ENCODE peak calls at places on chromosomes 7 and 10, in seven cellular contexts. One of them, this sample, is unnamed.

GRCh38 chr7:38862666-38863065 is 46.3 kb downstream of the VPS41 start:
- DNase-seq in esophagus muscularis mucosa: no peak
- DNase-seq in A549: no peak
- DNase-seq in transverse colon: no peak
- DNase-seq in K562: no peak
- DNase-seq in stomach: no peak
- DNase-seq in H1: no peak
- DNase-seq in this sample: no peak

GRCh38 chr7:24779283-24779655 is 22.0 kb upstream of the GSDME start:
- DNase-seq in esophagus muscularis mucosa: no peak
- DNase-seq in A549: no peak
- DNase-seq in transverse colon: no peak
- DNase-seq in K562: no peak
- DNase-seq in stomach: no peak
- DNase-seq in H1: no peak
- DNase-seq in this sample: no peak

GRCh38 chr10:32938554-32939061 is 19.4 kb downstream of the ITGB1 start:
- DNase-seq in esophagus muscularis mucosa: no peak
- DNase-seq in A549: no peak
- DNase-seq in transverse colon: peak
- DNase-seq in K562: peak
- DNase-seq in stomach: peak
- DNase-seq in H1: no peak
- DNase-seq in this sample: no peak

GRCh38 chr7:73438547-73439245 is 5.1 kb downstream of the FZD9 start:
- DNase-seq in esophagus muscularis mucosa: no peak
- DNase-seq in A549: no peak
- DNase-seq in transverse colon: no peak
- DNase-seq in K562: no peak
- DNase-seq in stomach: no peak
- DNase-seq in H1: no peak
- DNase-seq in this sample: peak

GRCh38 chr10:89567566-89568245 is 32.3 kb upstream of the SLC16A12 start:
- DNase-seq in esophagus muscularis mucosa: no peak
- DNase-seq in A549: no peak
- DNase-seq in transverse colon: no peak
- DNase-seq in K562: no peak
- DNase-seq in stomach: no peak
- DNase-seq in H1: no peak
- DNase-seq in this sample: no peak

GRCh38 chr10:126972622-126973414 is 67.6 kb downstream of the DOCK1 start:
- DNase-seq in esophagus muscularis mucosa: no peak
- DNase-seq in A549: peak
- DNase-seq in transverse colon: no peak
- DNase-seq in K562: no peak
- DNase-seq in stomach: no peak
- DNase-seq in H1: no peak
- DNase-seq in this sample: no peak

GRCh38 chr10:17335065-17335464 is 107.0 kb downstream of the VIM start:
- DNase-seq in esophagus muscularis mucosa: no peak
- DNase-seq in A549: no peak
- DNase-seq in transverse colon: no peak
- DNase-seq in K562: no peak
- DNase-seq in stomach: no peak
- DNase-seq in H1: no peak
- DNase-seq in this sample: no peak

GRCh38 chr10:12530017-12530416 is 180.7 kb downstream of the CAMK1D start:
- DNase-seq in esophagus muscularis mucosa: no peak
- DNase-seq in A549: no peak
- DNase-seq in transverse colon: no peak
- DNase-seq in K562: no peak
- DNase-seq in stomach: no peak
- DNase-seq in H1: no peak
- DNase-seq in this sample: no peak

GRCh38 chr10:48363617-48364355 is 57.3 kb downstream of the MAPK8 start:
- DNase-seq in esophagus muscularis mucosa: no peak
- DNase-seq in A549: peak
- DNase-seq in transverse colon: peak
- DNase-seq in K562: peak
- DNase-seq in stomach: peak
- DNase-seq in H1: no peak
- DNase-seq in this sample: no peak

GRCh38 chr10:90923111-90923731 is 2.3 kb upstream of the ANKRD1 start:
- DNase-seq in esophagus muscularis mucosa: no peak
- DNase-seq in A549: no peak
- DNase-seq in transverse colon: no peak
- DNase-seq in K562: no peak
- DNase-seq in stomach: no peak
- DNase-seq in H1: no peak
- DNase-seq in this sample: no peak

GRCh38 chr10:90921906-90922305 is 1.0 kb upstream of the ANKRD1 start:
- DNase-seq in esophagus muscularis mucosa: no peak
- DNase-seq in A549: no peak
- DNase-seq in transverse colon: no peak
- DNase-seq in K562: no peak
- DNase-seq in stomach: no peak
- DNase-seq in H1: no peak
- DNase-seq in this sample: no peak

GRCh38 chr10:90917968-90918318 is 2.9 kb downstream of the ANKRD1 start:
- DNase-seq in esophagus muscularis mucosa: no peak
- DNase-seq in A549: no peak
- DNase-seq in transverse colon: no peak
- DNase-seq in K562: no peak
- DNase-seq in stomach: no peak
- DNase-seq in H1: no peak
- DNase-seq in this sample: no peak

GRCh38 chr10:90919683-90920574 is 958 bp downstream of the ANKRD1 start:
- DNase-seq in esophagus muscularis mucosa: no peak
- DNase-seq in A549: no peak
- DNase-seq in transverse colon: no peak
- DNase-seq in K562: no peak
- DNase-seq in stomach: no peak
- DNase-seq in H1: no peak
- DNase-seq in this sample: no peak

DNA sequence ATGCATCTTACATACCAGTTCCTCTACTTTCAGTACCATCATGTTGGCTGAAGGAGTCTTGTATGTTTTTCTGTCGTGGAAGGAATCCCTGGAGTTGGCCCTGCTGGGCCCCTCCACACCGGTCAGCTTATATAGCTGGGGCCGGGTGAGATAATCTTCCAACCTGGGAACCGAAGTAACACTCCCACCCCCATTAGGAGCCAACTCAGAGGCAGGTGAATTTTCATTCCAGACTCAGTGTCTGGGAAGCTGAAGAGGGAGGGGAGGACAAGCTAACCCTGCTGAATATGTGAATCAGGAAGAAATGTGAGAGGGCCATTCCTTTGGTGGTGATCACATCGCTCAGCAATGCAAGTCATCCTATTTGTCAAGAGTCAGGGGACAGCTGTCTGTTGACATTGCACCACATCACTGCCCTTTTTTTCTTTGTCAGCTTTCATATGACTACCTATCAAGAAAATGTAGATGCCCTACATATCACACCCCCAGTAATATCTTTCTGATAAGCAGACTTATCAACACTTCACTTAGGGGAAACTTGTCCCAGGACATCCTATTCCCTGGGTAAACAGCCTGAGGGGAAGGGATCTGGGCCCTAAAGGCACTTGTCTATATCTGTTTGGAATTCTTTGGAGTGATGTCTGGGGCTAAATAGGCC is at the start of gene ANKRD1:
- DNase-seq in esophagus muscularis mucosa: no peak
- DNase-seq in A549: peak
- DNase-seq in transverse colon: no peak
- DNase-seq in K562: peak
- DNase-seq in stomach: no peak
- DNase-seq in H1: peak
- DNase-seq in this sample: no peak
- H3K4me3 ChIP-seq in esophagus muscularis mucosa: no peak
- H3K4me3 ChIP-seq in A549: peak
- H3K4me3 ChIP-seq in transverse colon: no peak
- H3K4me3 ChIP-seq in K562: no peak
- H3K4me3 ChIP-seq in stomach: no peak
- H3K4me3 ChIP-seq in H1: no peak
- H3K4me3 ChIP-seq in this sample: no peak

GRCh38 chr7:17706255-17706654 is 234.0 kb downstream of the SNX13 start:
- DNase-seq in esophagus muscularis mucosa: no peak
- DNase-seq in A549: no peak
- DNase-seq in transverse colon: no peak
- DNase-seq in K562: no peak
- DNase-seq in stomach: no peak
- DNase-seq in H1: no peak
- DNase-seq in this sample: no peak
- TF ChIP-seq EP300 in esophagus muscularis mucosa: no peak
- TF ChIP-seq EP300 in A549: no peak
- TF ChIP-seq EP300 in transverse colon: no peak
- TF ChIP-seq EP300 in K562: no peak
- TF ChIP-seq EP300 in stomach: no peak
- TF ChIP-seq EP300 in H1: no peak
- TF ChIP-seq EP300 in this sample: no peak

GRCh38 chr7:107980671-107981190 is 22.2 kb downstream of the LAMB1 start:
- DNase-seq in esophagus muscularis mucosa: no peak
- DNase-seq in A549: no peak
- DNase-seq in transverse colon: no peak
- DNase-seq in K562: no peak
- DNase-seq in stomach: no peak
- DNase-seq in H1: no peak
- DNase-seq in this sample: no peak

GRCh38 chr7:107980171-107980570 is 22.8 kb downstream of the LAMB1 start:
- DNase-seq in esophagus muscularis mucosa: no peak
- DNase-seq in A549: no peak
- DNase-seq in transverse colon: no peak
- DNase-seq in K562: no peak
- DNase-seq in stomach: no peak
- DNase-seq in H1: no peak
- DNase-seq in this sample: no peak

GRCh38 chr7:107981466-107981865 is 21.5 kb downstream of the LAMB1 start:
- DNase-seq in esophagus muscularis mucosa: no peak
- DNase-seq in A549: no peak
- DNase-seq in transverse colon: no peak
- DNase-seq in K562: no peak
- DNase-seq in stomach: no peak
- DNase-seq in H1: no peak
- DNase-seq in this sample: no peak

GRCh38 chr7:107982463-107982862 is 20.5 kb downstream of the LAMB1 start:
- DNase-seq in esophagus muscularis mucosa: no peak
- DNase-seq in A549: no peak
- DNase-seq in transverse colon: no peak
- DNase-seq in K562: no peak
- DNase-seq in stomach: no peak
- DNase-seq in H1: no peak
- DNase-seq in this sample: peak

GRCh38 chr7:107982918-107983389 is 20.0 kb downstream of the LAMB1 start:
- DNase-seq in esophagus muscularis mucosa: no peak
- DNase-seq in A549: peak
- DNase-seq in transverse colon: no peak
- DNase-seq in K562: no peak
- DNase-seq in stomach: no peak
- DNase-seq in H1: no peak
- DNase-seq in this sample: peak
- TF ChIP-seq CTCF in esophagus muscularis mucosa: peak
- TF ChIP-seq CTCF in A549: no peak
- TF ChIP-seq CTCF in transverse colon: peak
- TF ChIP-seq CTCF in K562: peak
- TF ChIP-seq CTCF in stomach: no peak
- TF ChIP-seq CTCF in H1: no peak
- TF ChIP-seq CTCF in this sample: peak

DNA sequence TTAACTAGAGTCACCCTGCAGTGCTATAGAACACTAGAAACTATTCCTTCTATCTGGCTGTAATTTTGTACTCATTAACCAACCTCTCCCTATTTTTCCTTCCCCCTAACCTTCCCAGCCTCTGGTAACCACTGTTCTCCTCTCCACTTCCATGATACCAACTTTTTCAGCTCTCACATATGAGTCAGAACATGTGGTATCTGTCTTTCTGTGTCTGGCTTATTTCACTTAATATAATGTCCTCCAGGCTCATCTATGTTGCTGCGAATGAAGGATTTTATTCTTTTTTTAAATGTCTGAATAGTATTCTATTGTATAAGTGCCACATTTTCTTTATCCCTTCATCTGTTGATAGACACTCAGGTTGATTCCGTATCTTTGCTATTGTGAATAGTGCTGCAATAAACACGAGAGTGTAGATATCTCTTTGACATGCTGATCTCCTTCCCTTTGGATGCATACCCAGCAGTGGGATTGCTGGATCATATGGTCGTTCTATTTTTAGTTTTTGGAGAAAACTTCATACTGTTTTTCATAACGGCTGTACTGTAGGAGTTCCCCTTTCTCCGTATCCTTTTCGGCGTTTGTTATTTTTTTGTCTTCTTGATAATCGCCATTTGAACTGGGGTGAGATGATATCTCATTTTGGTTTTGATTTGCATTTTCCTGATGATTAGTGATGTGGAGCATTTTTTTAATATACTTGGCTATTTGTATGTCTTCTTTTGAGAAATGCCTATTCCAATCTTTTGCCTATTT is 101.3 kb downstream of the FAM107B start:
- DNase-seq in esophagus muscularis mucosa: no peak
- DNase-seq in A549: no peak
- DNase-seq in transverse colon: no peak
- DNase-seq in K562: no peak
- DNase-seq in stomach: no peak
- DNase-seq in H1: no peak
- DNase-seq in this sample: no peak
- H3K4me3 ChIP-seq in esophagus muscularis mucosa: no peak
- H3K4me3 ChIP-seq in A549: no peak
- H3K4me3 ChIP-seq in transverse colon: no peak
- H3K4me3 ChIP-seq in K562: no peak
- H3K4me3 ChIP-seq in stomach: no peak
- H3K4me3 ChIP-seq in H1: no peak
- H3K4me3 ChIP-seq in this sample: no peak

GRCh38 chr7:158818325-158819213 is 10.7 kb downstream of the ESYT2 start:
- DNase-seq in esophagus muscularis mucosa: peak
- DNase-seq in A549: peak
- DNase-seq in transverse colon: peak
- DNase-seq in K562: peak
- DNase-seq in stomach: peak
- DNase-seq in H1: peak
- DNase-seq in this sample: peak
- TF ChIP-seq EP300 in esophagus muscularis mucosa: no peak
- TF ChIP-seq EP300 in A549: no peak
- TF ChIP-seq EP300 in transverse colon: peak
- TF ChIP-seq EP300 in K562: peak
- TF ChIP-seq EP300 in stomach: peak
- TF ChIP-seq EP300 in H1: peak
- TF ChIP-seq EP300 in this sample: peak

GRCh38 chr7:123871998-123872867 is 27.3 kb downstream of the HYAL4 start:
- DNase-seq in esophagus muscularis mucosa: no peak
- DNase-seq in A549: peak
- DNase-seq in transverse colon: peak
- DNase-seq in K562: peak
- DNase-seq in stomach: peak
- DNase-seq in H1: peak
- DNase-seq in this sample: no peak
- TF ChIP-seq CTCF in esophagus muscularis mucosa: peak
- TF ChIP-seq CTCF in A549: peak
- TF ChIP-seq CTCF in transverse colon: peak
- TF ChIP-seq CTCF in K562: peak
- TF ChIP-seq CTCF in stomach: peak
- TF ChIP-seq CTCF in H1: peak
- TF ChIP-seq CTCF in this sample: no peak

GRCh38 chr10:52453501-52453900 is 139.4 kb downstream of the DKK1 start:
- DNase-seq in esophagus muscularis mucosa: no peak
- DNase-seq in A549: no peak
- DNase-seq in transverse colon: no peak
- DNase-seq in K562: no peak
- DNase-seq in stomach: no peak
- DNase-seq in H1: no peak
- DNase-seq in this sample: no peak
- H3K4me3 ChIP-seq in esophagus muscularis mucosa: no peak
- H3K4me3 ChIP-seq in A549: peak
- H3K4me3 ChIP-seq in transverse colon: no peak
- H3K4me3 ChIP-seq in K562: no peak
- H3K4me3 ChIP-seq in stomach: no peak
- H3K4me3 ChIP-seq in H1: no peak
- H3K4me3 ChIP-seq in this sample: no peak

This sample was measured in sigmoid colon.